ENCODE peak calls at places on chromosomes 11 and 22, in ten cellular contexts. V is CD8-positive, alpha-beta T cell; U is Calu3; X is HCT116; C is pancreas; G is fibroblast of pulmonary artery; M is adrenal gland; A is neural crest cell; R is upper lobe of right lung; P is AG09309. Q is an unnamed sample.

GRCh38 chr11:134901955-134902707 is 490.1 kb upstream of the B3GAT1 start:
- DNase-seq in C (no peak), X (no peak), R (no peak), M (no peak), G (no peak), P (no peak), A (no peak), V (no peak), U (no peak), Q (no peak)

GRCh38 chr22:37020192-37020479 is 594 bp downstream of the MPST start:
- DNase-seq in C (no peak), G (peak), A (no peak), U (no peak), R (no peak), P (no peak), V (no peak), M (peak), X (peak), Q (no peak)

GRCh38 chr11:65903068-65903481 is 2.9 kb upstream of the FOSL1 start:
- DNase-seq in A (no peak), G (peak), V (no peak), X (peak), U (peak), R (no peak), C (no peak), P (no peak), M (no peak), Q (no peak)

GRCh38 chr11:1113405-1114201 is 38.9 kb downstream of the MUC2 start:
- DNase-seq in G (no peak), R (peak), M (peak), V (no peak), X (no peak), U (no peak), P (no peak), C (no peak), A (no peak), Q (no peak)

GRCh38 chr11:10454506-10454901 is 560 bp upstream of the AMPD3 start:
- DNase-seq in P (no peak), X (no peak), U (no peak), G (no peak), V (no peak), C (no peak), A (no peak), M (no peak), R (no peak), Q (no peak)

GRCh38 chr22:45615364-45615763 is 56.3 kb upstream of the ATXN10 start:
- DNase-seq in X (no peak), A (no peak), U (no peak), G (no peak), R (peak), C (no peak), V (no peak), M (no peak), P (no peak), Q (no peak)

GRCh38 chr11:82994615-82995014 is 77.1 kb downstream of the RAB30 start:
- DNase-seq in A (no peak), P (no peak), G (no peak), M (no peak), U (no peak), X (no peak), C (no peak), V (no peak), R (no peak), Q (no peak)

GRCh38 chr11:115207916-115208315 is 296.3 kb downstream of the CADM1 start:
- DNase-seq in A (no peak), G (no peak), C (no peak), U (no peak), M (no peak), V (no peak), R (no peak), P (no peak), X (no peak), Q (no peak)

GRCh38 chr22:39253427-39254070 is 8.8 kb upstream of the PDGFB start:
- DNase-seq in A (no peak), R (no peak), V (peak), G (peak), P (peak), M (peak), X (peak), C (peak), U (peak), Q (no peak)

GRCh38 chr11:104134760-104135159 is 29.2 kb downstream of the PDGFD start:
- DNase-seq in V (no peak), G (peak), A (no peak), R (no peak), C (no peak), U (peak), X (no peak), P (no peak), M (no peak), Q (no peak)

GRCh38 chr22:40510965-40511364 is 125.6 kb downstream of the MRTFA start:
- DNase-seq in U (no peak), C (no peak), V (no peak), G (no peak), M (no peak), P (no peak), R (no peak), A (no peak), X (no peak), Q (no peak)

GRCh38 chr11:3164540-3165151 is 464 bp downstream of the OSBPL5 start:
- DNase-seq in V (no peak), P (no peak), U (no peak), X (no peak), A (no peak), R (peak), C (peak), M (no peak), G (no peak), Q (no peak)

GRCh38 chr11:19712281-19713220 is at the start of gene NAV2:
- DNase-seq in M (peak), X (peak), C (peak), R (peak), U (peak), G (peak), A (peak), V (peak), P (peak), Q (peak)

GRCh38 chr11:2591805-2592204 is 108.0 kb downstream of the KCNQ1OT1 start:
- DNase-seq in X (no peak), V (no peak), C (no peak), U (no peak), M (no peak), P (no peak), A (no peak), R (no peak), G (no peak), Q (no peak)

GRCh38 chr11:73931039-73931645 is 19.7 kb upstream of the DNAJB13 start:
- DNase-seq in R (no peak), U (peak), X (peak), P (peak), A (peak), C (no peak), V (no peak), M (peak), G (peak), Q (peak)

GRCh38 chr11:96827164-96827563 is 437.4 kb downstream of the JRKL start:
- DNase-seq in X (no peak), M (peak), V (no peak), U (no peak), R (no peak), C (no peak), P (no peak), A (no peak), G (peak), Q (peak)

GRCh38 chr22:24426859-24427499 is 420 bp upstream of the ADORA2A start:
- DNase-seq in X (no peak), P (no peak), U (no peak), C (no peak), G (no peak), R (no peak), V (no peak), M (no peak), A (no peak), Q (no peak)

GRCh38 chr11:11444027-11444799 is 91.2 kb upstream of the CSNK2A3 start:
- DNase-seq in X (no peak), G (peak), R (no peak), A (no peak), U (no peak), M (no peak), V (no peak), P (no peak), C (no peak), Q (no peak)

GRCh38 chr22:22161924-22162851 is 82.4 kb upstream of the VPREB1 start:
- DNase-seq in P (no peak), R (no peak), M (no peak), V (no peak), X (no peak), A (no peak), U (no peak), C (no peak), G (no peak), Q (no peak)

GRCh38 chr11:72426054-72426757 is 8.1 kb downstream of the CLPB start:
- DNase-seq in A (no peak), R (no peak), U (no peak), M (no peak), P (no peak), G (no peak), V (no peak), X (no peak), C (no peak), Q (no peak)

GRCh38 chr11:30917859-30918478 is 331.8 kb upstream of the MPPED2 start:
- DNase-seq in G (peak), X (peak), V (no peak), P (no peak), A (peak), M (peak), U (peak), C (no peak), R (no peak), Q (peak)

GRCh38 chr11:118111744-118112035 is 24.9 kb upstream of the SMIM35 start:
- DNase-seq in A (no peak), C (no peak), X (no peak), P (no peak), M (no peak), V (no peak), U (no peak), R (peak), G (no peak), Q (no peak)

GRCh38 chr22:39287076-39287743 is 32.2 kb downstream of the RPL3 start:
- DNase-seq in P (no peak), X (no peak), M (no peak), C (no peak), V (no peak), R (no peak), A (no peak), G (no peak), U (no peak), Q (no peak)

GRCh38 chr11:114984611-114985163 is 306.4 kb downstream of the NXPE2 start:
- DNase-seq in A (no peak), X (no peak), V (no peak), C (no peak), P (no peak), M (no peak), G (no peak), R (no peak), U (no peak), Q (no peak)

GRCh38 chr11:92284558-92284957 is 59.9 kb downstream of the FAT3 start:
- DNase-seq in X (no peak), U (no peak), M (no peak), R (no peak), A (no peak), P (no peak), C (no peak), V (no peak), G (no peak), Q (no peak)

GRCh38 chr22:40855104-40855959 is 1.1 kb downstream of the ST13 start:
- DNase-seq in M (peak), U (no peak), C (no peak), P (no peak), V (no peak), R (no peak), X (no peak), G (peak), A (no peak), Q (no peak)

GRCh38 chr11:77113382-77114088 is 10.9 kb downstream of the OMP start:
- DNase-seq in R (no peak), A (peak), U (peak), P (no peak), V (peak), X (no peak), M (peak), G (peak), C (peak), Q (peak)

GRCh38 chr22:33557836-33558235 is 362.4 kb downstream of the LARGE1 start:
- DNase-seq in X (no peak), G (no peak), A (no peak), C (no peak), P (no peak), U (no peak), M (no peak), V (no peak), R (no peak), Q (no peak)

GRCh38 chr11:9459573-9460321 is 1.1 kb upstream of the ZNF143 start:
- DNase-seq in M (peak), X (peak), R (peak), V (peak), U (peak), C (no peak), A (peak), G (peak), P (peak), Q (no peak)

GRCh38 chr11:3106736-3107524 is 49.7 kb upstream of the CARS1 start:
- DNase-seq in U (no peak), G (no peak), P (no peak), R (peak), A (no peak), C (no peak), M (no peak), V (no peak), X (no peak), Q (no peak)

GRCh38 chr11:18145025-18145424 is 12.7 kb downstream of the MRGPRX3 start:
- DNase-seq in G (no peak), X (no peak), U (no peak), C (no peak), R (no peak), M (no peak), A (no peak), V (no peak), P (no peak), Q (no peak)

GRCh38 chr11:18907391-18907790 is 31.8 kb downstream of the MRGPRX1 start:
- DNase-seq in P (no peak), R (no peak), U (no peak), G (no peak), X (no peak), A (no peak), M (peak), V (no peak), C (no peak), Q (no peak)

GRCh38 chr22:38070250-38070921 is 13.2 kb downstream of the PICK1 start:
- DNase-seq in X (no peak), G (no peak), P (no peak), V (no peak), C (no peak), M (no peak), A (no peak), R (no peak), U (no peak), Q (no peak)

GRCh38 chr11:61067782-61068181 is 34.5 kb upstream of the CD5 start:
- DNase-seq in U (no peak), G (no peak), P (no peak), M (no peak), C (no peak), R (no peak), A (no peak), V (peak), X (no peak), Q (no peak)

GRCh38 chr11:116733959-116734517 is 38.7 kb downstream of the BUD13 start:
- DNase-seq in U (no peak), A (no peak), X (no peak), M (no peak), R (no peak), C (no peak), V (no peak), P (no peak), G (no peak), Q (no peak)

DNA sequence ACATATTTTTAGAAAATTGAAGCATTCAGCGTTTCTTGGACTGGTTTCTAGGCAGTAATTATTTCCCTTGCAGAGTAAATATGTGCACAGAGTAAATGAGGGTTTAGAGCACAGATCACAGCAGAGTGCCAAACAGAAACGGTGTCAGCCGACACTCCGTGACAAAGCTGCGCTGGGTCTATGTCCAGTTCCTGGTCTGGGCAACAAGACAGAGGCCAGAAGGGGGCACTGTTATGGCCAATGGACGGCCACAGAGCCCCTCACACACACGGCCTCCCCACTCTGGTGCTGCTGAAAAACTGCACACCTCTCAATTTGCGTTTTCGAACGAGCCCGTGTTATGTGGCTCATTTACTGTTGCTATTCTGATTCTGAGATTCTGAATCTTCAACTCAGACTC is 180.7 kb downstream of the MPPED1 start:
- DNase-seq in R (no peak), C (no peak), V (no peak), M (no peak), A (peak), X (no peak), P (no peak), U (no peak), G (peak), Q (peak)
- TF ChIP-seq CTCF in R (peak), C (no peak), V (no peak), M (no peak), A (peak), X (peak), P (peak), U (peak), G (peak), Q (no peak)

GRCh38 chr11:67647471-67647870 is 3.1 kb downstream of the ACY3 start:
- DNase-seq in G (no peak), U (no peak), A (no peak), X (no peak), M (no peak), P (no peak), C (peak), V (no peak), R (peak), Q (no peak)

GRCh38 chr11:67646535-67647336 is 3.8 kb downstream of the ACY3 start:
- DNase-seq in U (peak), M (no peak), A (no peak), V (peak), X (no peak), R (no peak), G (no peak), C (peak), P (no peak), Q (no peak)

GRCh38 chr11:67649634-67650540 is 643 bp downstream of the ACY3 start:
- DNase-seq in P (no peak), M (no peak), U (no peak), C (peak), A (no peak), X (no peak), R (no peak), G (no peak), V (no peak), Q (no peak)

GRCh38 chr11:67648796-67649613 is 1.5 kb downstream of the ACY3 start:
- DNase-seq in G (no peak), M (no peak), C (peak), U (no peak), A (no peak), X (no peak), P (no peak), V (no peak), R (no peak), Q (no peak)

GRCh38 chr11:67648140-67648795 is 2.3 kb downstream of the ACY3 start:
- DNase-seq in A (no peak), M (no peak), G (no peak), U (no peak), X (peak), C (peak), P (no peak), V (peak), R (peak), Q (peak)
- TF ChIP-seq CTCF in A (peak), M (no peak), G (no peak), U (no peak), X (peak), C (peak), P (peak), V (peak), R (no peak), Q (no peak)

GRCh38 chr11:112082729-112083128 is 3.8 kb downstream of the TIMM8B start:
- DNase-seq in M (no peak), X (no peak), C (no peak), G (peak), A (no peak), R (no peak), V (no peak), P (no peak), U (no peak), Q (no peak)

GRCh38 chr11:112085822-112086421 is 634 bp downstream of the TIMM8B start:
- DNase-seq in A (no peak), G (peak), R (no peak), P (no peak), V (peak), C (no peak), X (no peak), U (peak), M (peak), Q (no peak)

GRCh38 chr11:112087212-112087611 is 539 bp downstream of the SDHD start:
- DNase-seq in C (no peak), A (no peak), G (no peak), U (no peak), R (no peak), X (no peak), V (no peak), P (no peak), M (no peak), Q (no peak)

GRCh38 chr11:112086422-112087191 is at the start of the genes SDHD and TIMM8B:
- DNase-seq in X (peak), V (peak), M (peak), P (peak), U (peak), A (peak), G (peak), R (peak), C (peak), Q (peak)
- TF ChIP-seq CTCF in X (no peak), V (no peak), M (no peak), P (peak), U (no peak), A (peak), G (peak), R (peak), C (no peak), Q (no peak)

DNA sequence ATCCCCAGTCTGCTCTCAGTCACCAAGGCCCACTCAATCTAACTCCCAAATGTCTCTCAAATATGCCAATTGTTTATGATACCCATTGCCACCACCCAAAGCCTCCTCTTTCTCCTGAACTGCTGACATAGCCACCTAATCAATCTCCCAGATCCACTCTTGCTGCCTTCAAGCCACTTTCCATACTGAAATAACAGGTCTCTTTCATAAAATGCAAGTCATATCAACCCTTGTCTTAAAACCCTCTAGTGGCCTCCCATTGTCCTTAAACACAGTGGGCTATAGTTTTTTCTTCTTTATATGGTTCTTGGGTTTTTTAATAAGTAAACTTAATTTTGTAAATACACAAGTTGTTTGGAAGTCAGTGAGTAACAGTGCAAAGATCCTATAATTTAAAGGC is 155.2 kb upstream of the ZC3H12C start:
- DNase-seq in M (no peak), V (no peak), C (no peak), U (no peak), P (no peak), A (no peak), X (no peak), G (no peak), R (no peak), Q (no peak)
- TF ChIP-seq CTCF in M (no peak), V (no peak), C (no peak), U (no peak), P (no peak), A (no peak), X (no peak), G (no peak), R (no peak), Q (no peak)

DNA sequence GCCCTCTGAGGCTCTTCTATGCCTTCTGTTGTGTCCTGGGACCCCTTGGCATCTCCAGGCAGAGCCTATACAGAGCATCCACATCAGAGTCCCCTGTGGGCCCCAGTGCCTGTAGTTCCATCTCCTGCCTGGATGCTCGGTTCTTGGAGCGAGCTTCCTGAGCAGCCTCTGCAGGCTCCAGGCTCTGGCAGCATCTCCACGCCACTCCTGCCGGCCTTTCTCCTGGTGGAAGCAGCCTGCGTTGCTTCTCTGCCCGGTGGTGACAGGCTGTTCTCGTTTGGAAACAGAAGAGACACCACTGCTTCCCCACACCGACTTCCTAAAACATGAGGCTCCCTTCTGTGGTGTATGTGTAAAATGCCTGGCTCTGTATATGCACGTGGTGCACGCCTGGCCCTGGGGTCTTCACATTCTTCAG is 52.8 kb downstream of the BCR start:
- DNase-seq in U (no peak), R (no peak), V (no peak), P (no peak), M (no peak), A (no peak), X (no peak), C (no peak), G (peak), Q (peak)
- TF ChIP-seq CTCF in U (no peak), R (no peak), V (no peak), P (no peak), M (no peak), A (no peak), X (no peak), C (no peak), G (peak), Q (no peak)

GRCh38 chr11:95231126-95231880 is at the start of gene SESN3:
- DNase-seq in G (peak), P (peak), X (peak), M (peak), U (peak), V (peak), R (peak), C (peak), A (peak), Q (peak)
- TF ChIP-seq CTCF in G (peak), P (no peak), X (no peak), M (no peak), U (no peak), V (no peak), R (no peak), C (no peak), A (no peak), Q (no peak)